ENCODE peak calls at places on chromosomes 11 and 22, in eight cellular contexts. One of them, this sample, is unnamed.

GRCh38 chr11:128323381-128323780 is 264.0 kb downstream of the ETS1 start:
- DNase-seq in skeletal muscle cell: no peak
- DNase-seq in H4: peak
- DNase-seq in HCEC 1CT: peak
- DNase-seq in SW 1271: no peak
- DNase-seq in Right ventricle myocardium superior: no peak
- DNase-seq in brain microvascular endothelial cell: peak
- DNase-seq in A549: no peak
- DNase-seq in this sample: no peak

GRCh38 chr11:10314199-10315072 is 9.6 kb downstream of the ADM start:
- DNase-seq in skeletal muscle cell: no peak
- DNase-seq in brain microvascular endothelial cell: peak
- DNase-seq in HCEC 1CT: no peak
- DNase-seq in SW 1271: peak
- DNase-seq in H4: no peak
- DNase-seq in A549: no peak
- DNase-seq in Right ventricle myocardium superior: no peak
- DNase-seq in this sample: no peak

GRCh38 chr11:34928268-34928959 is 12.0 kb downstream of the PDHX start:
- DNase-seq in A549: no peak
- DNase-seq in SW 1271: no peak
- DNase-seq in Right ventricle myocardium superior: no peak
- DNase-seq in H4: no peak
- DNase-seq in HCEC 1CT: no peak
- DNase-seq in skeletal muscle cell: no peak
- DNase-seq in brain microvascular endothelial cell: no peak
- DNase-seq in this sample: no peak

GRCh38 chr11:134118016-134118415 is 49.1 kb downstream of the JAM3 start:
- DNase-seq in Right ventricle myocardium superior: no peak
- DNase-seq in H4: no peak
- DNase-seq in skeletal muscle cell: no peak
- DNase-seq in HCEC 1CT: no peak
- DNase-seq in SW 1271: no peak
- DNase-seq in brain microvascular endothelial cell: no peak
- DNase-seq in A549: no peak
- DNase-seq in this sample: no peak

GRCh38 chr11:3942956-3943497 is 87.6 kb downstream of the STIM1 start:
- DNase-seq in brain microvascular endothelial cell: no peak
- DNase-seq in A549: no peak
- DNase-seq in H4: peak
- DNase-seq in skeletal muscle cell: no peak
- DNase-seq in SW 1271: no peak
- DNase-seq in HCEC 1CT: peak
- DNase-seq in Right ventricle myocardium superior: no peak
- DNase-seq in this sample: no peak

GRCh38 chr22:40410272-40410671 is 39.9 kb downstream of the SGSM3 start:
- DNase-seq in brain microvascular endothelial cell: no peak
- DNase-seq in A549: no peak
- DNase-seq in Right ventricle myocardium superior: no peak
- DNase-seq in HCEC 1CT: no peak
- DNase-seq in H4: no peak
- DNase-seq in skeletal muscle cell: no peak
- DNase-seq in SW 1271: no peak
- DNase-seq in this sample: no peak

GRCh38 chr11:113184498-113184897 is 129.9 kb upstream of the TTC12 start:
- DNase-seq in H4: peak
- DNase-seq in skeletal muscle cell: peak
- DNase-seq in brain microvascular endothelial cell: peak
- DNase-seq in Right ventricle myocardium superior: no peak
- DNase-seq in A549: no peak
- DNase-seq in HCEC 1CT: peak
- DNase-seq in SW 1271: peak
- DNase-seq in this sample: no peak

GRCh38 chr22:24066872-24067271 is 55.8 kb downstream of the CABIN1 start:
- DNase-seq in HCEC 1CT: no peak
- DNase-seq in Right ventricle myocardium superior: no peak
- DNase-seq in H4: no peak
- DNase-seq in A549: no peak
- DNase-seq in SW 1271: no peak
- DNase-seq in skeletal muscle cell: no peak
- DNase-seq in brain microvascular endothelial cell: no peak
- DNase-seq in this sample: no peak

GRCh38 chr11:64165482-64165841 is 451 bp downstream of the MACROD1 start:
- DNase-seq in brain microvascular endothelial cell: no peak
- DNase-seq in Right ventricle myocardium superior: peak
- DNase-seq in A549: peak
- DNase-seq in HCEC 1CT: no peak
- DNase-seq in skeletal muscle cell: no peak
- DNase-seq in SW 1271: peak
- DNase-seq in H4: no peak
- DNase-seq in this sample: peak

GRCh38 chr11:75166791-75167190 is 15.9 kb downstream of the SLCO2B1 start:
- DNase-seq in HCEC 1CT: no peak
- DNase-seq in H4: no peak
- DNase-seq in brain microvascular endothelial cell: no peak
- DNase-seq in SW 1271: no peak
- DNase-seq in Right ventricle myocardium superior: no peak
- DNase-seq in skeletal muscle cell: no peak
- DNase-seq in A549: no peak
- DNase-seq in this sample: no peak

GRCh38 chr22:26846645-26847044 is 189.3 kb downstream of the MIAT start:
- DNase-seq in H4: no peak
- DNase-seq in brain microvascular endothelial cell: peak
- DNase-seq in Right ventricle myocardium superior: no peak
- DNase-seq in HCEC 1CT: no peak
- DNase-seq in skeletal muscle cell: no peak
- DNase-seq in A549: no peak
- DNase-seq in SW 1271: no peak
- DNase-seq in this sample: no peak

GRCh38 chr22:19819911-19820879 is 34.5 kb downstream of the GNB1L start:
- DNase-seq in A549: no peak
- DNase-seq in Right ventricle myocardium superior: no peak
- DNase-seq in SW 1271: no peak
- DNase-seq in H4: no peak
- DNase-seq in skeletal muscle cell: no peak
- DNase-seq in HCEC 1CT: no peak
- DNase-seq in brain microvascular endothelial cell: no peak
- DNase-seq in this sample: no peak

GRCh38 chr22:46576556-46577351 is 39.3 kb upstream of the CELSR1 start:
- DNase-seq in H4: no peak
- DNase-seq in A549: peak
- DNase-seq in Right ventricle myocardium superior: peak
- DNase-seq in HCEC 1CT: peak
- DNase-seq in brain microvascular endothelial cell: no peak
- DNase-seq in skeletal muscle cell: no peak
- DNase-seq in SW 1271: no peak
- DNase-seq in this sample: peak

GRCh38 chr22:30947821-30948454 is 20.6 kb downstream of the MORC2 start:
- DNase-seq in Right ventricle myocardium superior: no peak
- DNase-seq in H4: no peak
- DNase-seq in skeletal muscle cell: peak
- DNase-seq in SW 1271: peak
- DNase-seq in A549: no peak
- DNase-seq in HCEC 1CT: peak
- DNase-seq in brain microvascular endothelial cell: peak
- DNase-seq in this sample: no peak

GRCh38 chr11:6194065-6194581 is 4.9 kb upstream of the OR52W1 start:
- DNase-seq in A549: no peak
- DNase-seq in HCEC 1CT: no peak
- DNase-seq in skeletal muscle cell: no peak
- DNase-seq in Right ventricle myocardium superior: no peak
- DNase-seq in SW 1271: no peak
- DNase-seq in H4: no peak
- DNase-seq in brain microvascular endothelial cell: no peak
- DNase-seq in this sample: no peak

GRCh38 chr22:38828191-38828590 is 15.6 kb downstream of the NPTXR start:
- DNase-seq in HCEC 1CT: no peak
- DNase-seq in H4: no peak
- DNase-seq in Right ventricle myocardium superior: no peak
- DNase-seq in brain microvascular endothelial cell: no peak
- DNase-seq in A549: no peak
- DNase-seq in SW 1271: no peak
- DNase-seq in skeletal muscle cell: no peak
- DNase-seq in this sample: no peak

GRCh38 chr22:17918840-17919239 is 105.5 kb downstream of the MICAL3 start:
- DNase-seq in HCEC 1CT: peak
- DNase-seq in Right ventricle myocardium superior: no peak
- DNase-seq in A549: no peak
- DNase-seq in skeletal muscle cell: no peak
- DNase-seq in brain microvascular endothelial cell: no peak
- DNase-seq in H4: peak
- DNase-seq in SW 1271: peak
- DNase-seq in this sample: no peak

GRCh38 chr22:50600541-50600940 is at the start of gene MAPK8IP2:
- DNase-seq in H4: no peak
- DNase-seq in SW 1271: no peak
- DNase-seq in Right ventricle myocardium superior: no peak
- DNase-seq in skeletal muscle cell: no peak
- DNase-seq in brain microvascular endothelial cell: no peak
- DNase-seq in A549: no peak
- DNase-seq in HCEC 1CT: no peak
- DNase-seq in this sample: no peak

GRCh38 chr11:120125509-120125908 is 12.4 kb downstream of the TRIM29 start:
- DNase-seq in H4: no peak
- DNase-seq in skeletal muscle cell: no peak
- DNase-seq in Right ventricle myocardium superior: no peak
- DNase-seq in brain microvascular endothelial cell: no peak
- DNase-seq in HCEC 1CT: no peak
- DNase-seq in SW 1271: no peak
- DNase-seq in A549: no peak
- DNase-seq in this sample: no peak

GRCh38 chr22:27241430-27242110 is 560.0 kb downstream of the MN1 start:
- DNase-seq in H4: peak
- DNase-seq in brain microvascular endothelial cell: no peak
- DNase-seq in skeletal muscle cell: no peak
- DNase-seq in A549: no peak
- DNase-seq in Right ventricle myocardium superior: peak
- DNase-seq in SW 1271: no peak
- DNase-seq in HCEC 1CT: no peak
- DNase-seq in this sample: no peak

GRCh38 chr22:19048531-19048930 is 73.7 kb downstream of the DGCR2 start:
- DNase-seq in SW 1271: no peak
- DNase-seq in brain microvascular endothelial cell: no peak
- DNase-seq in skeletal muscle cell: no peak
- DNase-seq in H4: no peak
- DNase-seq in Right ventricle myocardium superior: no peak
- DNase-seq in A549: no peak
- DNase-seq in HCEC 1CT: no peak
- DNase-seq in this sample: peak

GRCh38 chr11:1149545-1149944 is 8.2 kb upstream of the MUC5AC start:
- DNase-seq in H4: no peak
- DNase-seq in HCEC 1CT: no peak
- DNase-seq in SW 1271: no peak
- DNase-seq in brain microvascular endothelial cell: no peak
- DNase-seq in Right ventricle myocardium superior: no peak
- DNase-seq in skeletal muscle cell: no peak
- DNase-seq in A549: no peak
- DNase-seq in this sample: no peak

GRCh38 chr22:22037740-22038139 is 55.2 kb upstream of the TOP3B start:
- DNase-seq in HCEC 1CT: peak
- DNase-seq in H4: peak
- DNase-seq in Right ventricle myocardium superior: no peak
- DNase-seq in brain microvascular endothelial cell: peak
- DNase-seq in SW 1271: no peak
- DNase-seq in A549: no peak
- DNase-seq in skeletal muscle cell: no peak
- DNase-seq in this sample: no peak

GRCh38 chr11:63915961-63916836 is 765 bp downstream of the RCOR2 start:
- DNase-seq in SW 1271: no peak
- DNase-seq in Right ventricle myocardium superior: peak
- DNase-seq in HCEC 1CT: peak
- DNase-seq in H4: no peak
- DNase-seq in brain microvascular endothelial cell: no peak
- DNase-seq in skeletal muscle cell: no peak
- DNase-seq in A549: peak
- DNase-seq in this sample: peak

GRCh38 chr22:47617186-47617585 is 854.7 kb downstream of the TBC1D22A start:
- DNase-seq in A549: no peak
- DNase-seq in skeletal muscle cell: no peak
- DNase-seq in brain microvascular endothelial cell: no peak
- DNase-seq in SW 1271: no peak
- DNase-seq in Right ventricle myocardium superior: no peak
- DNase-seq in HCEC 1CT: no peak
- DNase-seq in H4: no peak
- DNase-seq in this sample: no peak

GRCh38 chr11:110518809-110519514 is 89.2 kb downstream of the FDX1 start:
- DNase-seq in Right ventricle myocardium superior: no peak
- DNase-seq in H4: no peak
- DNase-seq in A549: no peak
- DNase-seq in SW 1271: no peak
- DNase-seq in brain microvascular endothelial cell: no peak
- DNase-seq in HCEC 1CT: peak
- DNase-seq in skeletal muscle cell: no peak
- DNase-seq in this sample: no peak

GRCh38 chr11:46273511-46274205 is 3.8 kb upstream of the CREB3L1 start:
- DNase-seq in Right ventricle myocardium superior: no peak
- DNase-seq in skeletal muscle cell: no peak
- DNase-seq in brain microvascular endothelial cell: no peak
- DNase-seq in HCEC 1CT: peak
- DNase-seq in SW 1271: no peak
- DNase-seq in A549: no peak
- DNase-seq in H4: no peak
- DNase-seq in this sample: no peak

GRCh38 chr11:95647355-95647754 is 142.2 kb downstream of the FAM76B start:
- DNase-seq in HCEC 1CT: no peak
- DNase-seq in H4: no peak
- DNase-seq in Right ventricle myocardium superior: no peak
- DNase-seq in skeletal muscle cell: peak
- DNase-seq in A549: no peak
- DNase-seq in SW 1271: no peak
- DNase-seq in brain microvascular endothelial cell: no peak
- DNase-seq in this sample: no peak

GRCh38 chr11:103055174-103055890 is 36.6 kb downstream of the DCUN1D5 start:
- DNase-seq in A549: no peak
- DNase-seq in Right ventricle myocardium superior: no peak
- DNase-seq in HCEC 1CT: peak
- DNase-seq in skeletal muscle cell: no peak
- DNase-seq in brain microvascular endothelial cell: peak
- DNase-seq in SW 1271: peak
- DNase-seq in H4: peak
- DNase-seq in this sample: no peak

GRCh38 chr11:48307760-48308386 is 1.9 kb downstream of the OR4S1 start:
- DNase-seq in H4: peak
- DNase-seq in HCEC 1CT: peak
- DNase-seq in A549: peak
- DNase-seq in skeletal muscle cell: no peak
- DNase-seq in brain microvascular endothelial cell: peak
- DNase-seq in Right ventricle myocardium superior: peak
- DNase-seq in SW 1271: peak
- DNase-seq in this sample: peak

GRCh38 chr11:43071338-43071737 is 240.5 kb upstream of the API5 start:
- DNase-seq in HCEC 1CT: no peak
- DNase-seq in A549: no peak
- DNase-seq in Right ventricle myocardium superior: no peak
- DNase-seq in brain microvascular endothelial cell: no peak
- DNase-seq in SW 1271: no peak
- DNase-seq in skeletal muscle cell: no peak
- DNase-seq in H4: no peak
- DNase-seq in this sample: no peak

GRCh38 chr11:117426297-117426685 is 98.6 kb downstream of the CEP164 start:
- DNase-seq in A549: peak
- DNase-seq in Right ventricle myocardium superior: peak
- DNase-seq in brain microvascular endothelial cell: peak
- DNase-seq in H4: peak
- DNase-seq in skeletal muscle cell: peak
- DNase-seq in SW 1271: peak
- DNase-seq in HCEC 1CT: peak
- DNase-seq in this sample: peak

GRCh38 chr22:24233235-24233634 is 11.6 kb downstream of the GGT5 start:
- DNase-seq in HCEC 1CT: no peak
- DNase-seq in H4: no peak
- DNase-seq in brain microvascular endothelial cell: no peak
- DNase-seq in A549: no peak
- DNase-seq in Right ventricle myocardium superior: no peak
- DNase-seq in SW 1271: no peak
- DNase-seq in skeletal muscle cell: no peak
- DNase-seq in this sample: no peak

GRCh38 chr22:27474112-27474571 is 327.4 kb downstream of the MN1 start:
- DNase-seq in skeletal muscle cell: no peak
- DNase-seq in brain microvascular endothelial cell: peak
- DNase-seq in Right ventricle myocardium superior: no peak
- DNase-seq in SW 1271: no peak
- DNase-seq in HCEC 1CT: no peak
- DNase-seq in A549: no peak
- DNase-seq in H4: no peak
- DNase-seq in this sample: no peak

This sample was measured in activated naive CD4-positive, alpha-beta T cell treated with anti-CD3 and anti-CD28 coated beads, Interleukin-2, amount 50 U/mL, for 16 hours.